ENCODE peak calls at places on chromosome X, in seven cellular contexts. A is NCI-H526, I is nephron progenitor cell, M is AG09309, N is GM19239, V is progenitor cell of endocrine pancreas, S is EL. P is an unnamed sample.

GRCh38 chrX:54785901-54786300 is 12.2 kb downstream of the ITIH6 start:
- DNase-seq in V (no peak), S (peak; percentile 8), N (no peak), I (no peak), A (no peak), M (no peak), P (no peak)

GRCh38 chrX:69158166-69159040 is 6.8 kb downstream of the PJA1 start:
- DNase-seq in N (no peak), S (peak; percentile 70), V (no peak), M (no peak), I (peak; percentile 46), A (peak; percentile 25), P (no peak)

GRCh38 chrX:72430405-72430968 is 124.8 kb upstream of the CITED1 start:
- DNase-seq in V (no peak), A (no peak), N (no peak), S (no peak), M (no peak), I (no peak), P (no peak)

GRCh38 chrX:146602246-146602645 is 207.3 kb upstream of the CXorf51B start:
- DNase-seq in M (no peak), S (no peak), A (no peak), I (no peak), N (no peak), V (no peak), P (no peak)

GRCh38 chrX:96685205-96686099 is 810 bp downstream of the DIAPH2 start:
- DNase-seq in A (no peak), V (peak; percentile 10), I (peak; percentile 49), S (peak; percentile 51), M (no peak), N (no peak), P (peak; percentile 31)

GRCh38 chrX:42992199-42992943 is 214.4 kb upstream of the PPP1R2C start:
- DNase-seq in V (no peak), S (no peak), I (no peak), N (no peak), A (no peak), M (no peak), P (no peak)

GRCh38 chrX:47815901-47816845 is 20.5 kb upstream of the ZNF81 start:
- DNase-seq in A (no peak), S (peak; percentile 1), I (no peak), M (no peak), V (no peak), N (no peak), P (no peak)

GRCh38 chrX:132743086-132743485 is 215.3 kb downstream of the HS6ST2 start:
- DNase-seq in S (no peak), I (no peak), M (no peak), N (no peak), V (no peak), A (no peak), P (no peak)

GRCh38 chrX:49064303-49064702 is 5.5 kb downstream of the CCDC120 start:
- DNase-seq in I (no peak), V (no peak), M (no peak), N (no peak), S (no peak), A (no peak), P (no peak)

GRCh38 chrX:3712870-3713224 is 602 bp downstream of the PRKX start:
- DNase-seq in M (no peak), N (no peak), V (no peak), S (no peak), I (no peak), A (no peak), P (no peak)

GRCh38 chrX:133979641-133980230 is 5.7 kb downstream of the GPC3 start:
- DNase-seq in I (no peak), M (no peak), N (no peak), V (no peak), S (no peak), A (no peak), P (no peak)

GRCh38 chrX:96314974-96315373 is 369.7 kb upstream of the DIAPH2 start:
- DNase-seq in N (no peak), A (no peak), I (no peak), V (no peak), M (no peak), S (peak; percentile 0), P (no peak)

GRCh38 chrX:49071877-49072711 is 1.7 kb downstream of the PRAF2 start:
- DNase-seq in M (no peak), S (peak; percentile 15), V (no peak), N (no peak), A (no peak), I (no peak), P (no peak)

GRCh38 chrX:70907900-70908299 is 611 bp downstream of the TEX11 start:
- DNase-seq in S (no peak), M (no peak), V (no peak), I (no peak), A (no peak), N (no peak), P (no peak)

GRCh38 chrX:105488731-105489130 is 268.2 kb upstream of the TEX13A start:
- DNase-seq in S (no peak), N (no peak), M (no peak), I (no peak), A (no peak), V (no peak), P (no peak)

GRCh38 chrX:102339312-102340298 is 92.6 kb downstream of the NXF2 start:
- DNase-seq in A (no peak), N (no peak), V (no peak), M (no peak), I (no peak), S (no peak), P (peak; percentile 34)

GRCh38 chrX:50643525-50644137 is 170.4 kb downstream of the SHROOM4 start:
- DNase-seq in A (no peak), S (no peak), I (no peak), N (no peak), M (no peak), V (no peak), P (no peak)

GRCh38 chrX:24081661-24082154 is 27.0 kb downstream of the EIF2S3 start:
- DNase-seq in I (peak; percentile 55), V (no peak), S (peak; percentile 72), N (no peak), M (no peak), A (peak; percentile 67), P (peak; percentile 27)

GRCh38 chrX:4762196-4762595 is 1048.7 kb upstream of the PRKX start:
- DNase-seq in N (no peak), V (no peak), M (no peak), I (no peak), A (no peak), S (no peak), P (no peak)

GRCh38 chrX:106894978-106895452 is 8.1 kb downstream of the RIPPLY1 start:
- DNase-seq in I (no peak), N (no peak), M (peak; percentile 20), S (peak; percentile 76), A (no peak), V (no peak), P (no peak)

GRCh38 chrX:42943051-42943450 is 165.1 kb upstream of the PPP1R2C start:
- DNase-seq in V (no peak), I (no peak), N (no peak), S (no peak), M (no peak), A (no peak), P (peak; percentile 34)

GRCh38 chrX:19673334-19674040 is 158.2 kb upstream of the MAP3K15 start:
- DNase-seq in N (no peak), I (no peak), S (peak; percentile 93), M (peak; percentile 75), A (no peak), V (no peak), P (peak; percentile 26)

P was measured in immature natural killer cell.